ENCODE peak calls at places on chromosomes 11 and 22, in nine cellular contexts. One of them, this sample, is unnamed.

GRCh38 chr11:121767433-121767832 is 314.7 kb upstream of the SORL1-AS1 start:
- DNase-seq in GM19239: peak; percentile 9
- DNase-seq in stimulated activated CD4-positive, alpha-beta T cell treated with anti-CD3 and anti-CD28 coated beads, Interleukin-12 subunit alpha, Interleukin-12 subunit beta, amount 100 ng/mL, for 4 hours: no peak
- DNase-seq in amniotic stem cell: no peak
- DNase-seq in RKO: no peak
- DNase-seq in HT1080: no peak
- DNase-seq in stimulated activated CD8-positive, alpha-beta memory T cell treated with anti-CD3 and anti-CD28 coated beads, Interleukin-7, amount 100 ng/mL, for 1 hour: no peak
- DNase-seq in T47D: no peak
- DNase-seq in heart left ventricle: no peak
- DNase-seq in this sample: no peak

GRCh38 chr22:42114721-42115120 is 15.9 kb downstream of the CYP2D6 start:
- DNase-seq in GM19239: no peak
- DNase-seq in stimulated activated CD4-positive, alpha-beta T cell treated with anti-CD3 and anti-CD28 coated beads, Interleukin-12 subunit alpha, Interleukin-12 subunit beta, amount 100 ng/mL, for 4 hours: no peak
- DNase-seq in amniotic stem cell: no peak
- DNase-seq in RKO: no peak
- DNase-seq in HT1080: no peak
- DNase-seq in stimulated activated CD8-positive, alpha-beta memory T cell treated with anti-CD3 and anti-CD28 coated beads, Interleukin-7, amount 100 ng/mL, for 1 hour: no peak
- DNase-seq in T47D: no peak
- DNase-seq in heart left ventricle: no peak
- DNase-seq in this sample: no peak

GRCh38 chr11:3216027-3216525 is 2.5 kb downstream of the MRGPRG start:
- DNase-seq in GM19239: no peak
- DNase-seq in stimulated activated CD4-positive, alpha-beta T cell treated with anti-CD3 and anti-CD28 coated beads, Interleukin-12 subunit alpha, Interleukin-12 subunit beta, amount 100 ng/mL, for 4 hours: no peak
- DNase-seq in amniotic stem cell: no peak
- DNase-seq in RKO: no peak
- DNase-seq in HT1080: no peak
- DNase-seq in stimulated activated CD8-positive, alpha-beta memory T cell treated with anti-CD3 and anti-CD28 coated beads, Interleukin-7, amount 100 ng/mL, for 1 hour: no peak
- DNase-seq in T47D: no peak
- DNase-seq in heart left ventricle: no peak
- DNase-seq in this sample: no peak

GRCh38 chr22:46011627-46012181 is 34.7 kb upstream of the WNT7B start:
- DNase-seq in GM19239: no peak
- DNase-seq in stimulated activated CD4-positive, alpha-beta T cell treated with anti-CD3 and anti-CD28 coated beads, Interleukin-12 subunit alpha, Interleukin-12 subunit beta, amount 100 ng/mL, for 4 hours: no peak
- DNase-seq in amniotic stem cell: no peak
- DNase-seq in RKO: no peak
- DNase-seq in HT1080: no peak
- DNase-seq in stimulated activated CD8-positive, alpha-beta memory T cell treated with anti-CD3 and anti-CD28 coated beads, Interleukin-7, amount 100 ng/mL, for 1 hour: no peak
- DNase-seq in T47D: no peak
- DNase-seq in heart left ventricle: no peak
- DNase-seq in this sample: no peak

GRCh38 chr11:103875855-103876510 is 160.5 kb upstream of the DDI1 start:
- DNase-seq in GM19239: no peak
- DNase-seq in stimulated activated CD4-positive, alpha-beta T cell treated with anti-CD3 and anti-CD28 coated beads, Interleukin-12 subunit alpha, Interleukin-12 subunit beta, amount 100 ng/mL, for 4 hours: no peak
- DNase-seq in amniotic stem cell: no peak
- DNase-seq in RKO: no peak
- DNase-seq in HT1080: no peak
- DNase-seq in stimulated activated CD8-positive, alpha-beta memory T cell treated with anti-CD3 and anti-CD28 coated beads, Interleukin-7, amount 100 ng/mL, for 1 hour: no peak
- DNase-seq in T47D: no peak
- DNase-seq in heart left ventricle: no peak
- DNase-seq in this sample: no peak

GRCh38 chr22:24497879-24498278 is 2.7 kb downstream of the UPB1 start:
- DNase-seq in GM19239: no peak
- DNase-seq in stimulated activated CD4-positive, alpha-beta T cell treated with anti-CD3 and anti-CD28 coated beads, Interleukin-12 subunit alpha, Interleukin-12 subunit beta, amount 100 ng/mL, for 4 hours: no peak
- DNase-seq in amniotic stem cell: no peak
- DNase-seq in RKO: no peak
- DNase-seq in HT1080: no peak
- DNase-seq in stimulated activated CD8-positive, alpha-beta memory T cell treated with anti-CD3 and anti-CD28 coated beads, Interleukin-7, amount 100 ng/mL, for 1 hour: no peak
- DNase-seq in T47D: no peak
- DNase-seq in heart left ventricle: no peak
- DNase-seq in this sample: no peak

GRCh38 chr22:37818397-37819099 is 4.6 kb upstream of the GALR3 start:
- DNase-seq in GM19239: peak; percentile 76
- DNase-seq in stimulated activated CD4-positive, alpha-beta T cell treated with anti-CD3 and anti-CD28 coated beads, Interleukin-12 subunit alpha, Interleukin-12 subunit beta, amount 100 ng/mL, for 4 hours: peak; percentile 66
- DNase-seq in amniotic stem cell: no peak
- DNase-seq in RKO: no peak
- DNase-seq in HT1080: no peak
- DNase-seq in stimulated activated CD8-positive, alpha-beta memory T cell treated with anti-CD3 and anti-CD28 coated beads, Interleukin-7, amount 100 ng/mL, for 1 hour: peak; percentile 17
- DNase-seq in T47D: no peak
- DNase-seq in heart left ventricle: peak; percentile 75
- DNase-seq in this sample: no peak

GRCh38 chr11:9606799-9607510 is 33.5 kb downstream of the WEE1 start:
- DNase-seq in GM19239: no peak
- DNase-seq in stimulated activated CD4-positive, alpha-beta T cell treated with anti-CD3 and anti-CD28 coated beads, Interleukin-12 subunit alpha, Interleukin-12 subunit beta, amount 100 ng/mL, for 4 hours: no peak
- DNase-seq in amniotic stem cell: no peak
- DNase-seq in RKO: no peak
- DNase-seq in HT1080: no peak
- DNase-seq in stimulated activated CD8-positive, alpha-beta memory T cell treated with anti-CD3 and anti-CD28 coated beads, Interleukin-7, amount 100 ng/mL, for 1 hour: no peak
- DNase-seq in T47D: peak; percentile 59
- DNase-seq in heart left ventricle: no peak
- DNase-seq in this sample: no peak

GRCh38 chr11:124717786-124718634 is 21.7 kb upstream of the NRGN start:
- DNase-seq in GM19239: no peak
- DNase-seq in stimulated activated CD4-positive, alpha-beta T cell treated with anti-CD3 and anti-CD28 coated beads, Interleukin-12 subunit alpha, Interleukin-12 subunit beta, amount 100 ng/mL, for 4 hours: no peak
- DNase-seq in amniotic stem cell: no peak
- DNase-seq in RKO: no peak
- DNase-seq in HT1080: peak; percentile 54
- DNase-seq in stimulated activated CD8-positive, alpha-beta memory T cell treated with anti-CD3 and anti-CD28 coated beads, Interleukin-7, amount 100 ng/mL, for 1 hour: no peak
- DNase-seq in T47D: peak; percentile 38
- DNase-seq in heart left ventricle: peak; percentile 73
- DNase-seq in this sample: peak; percentile 37

GRCh38 chr11:2752923-2753322 is 53.1 kb upstream of the KCNQ1OT1 start:
- DNase-seq in GM19239: no peak
- DNase-seq in stimulated activated CD4-positive, alpha-beta T cell treated with anti-CD3 and anti-CD28 coated beads, Interleukin-12 subunit alpha, Interleukin-12 subunit beta, amount 100 ng/mL, for 4 hours: no peak
- DNase-seq in amniotic stem cell: no peak
- DNase-seq in RKO: no peak
- DNase-seq in HT1080: no peak
- DNase-seq in stimulated activated CD8-positive, alpha-beta memory T cell treated with anti-CD3 and anti-CD28 coated beads, Interleukin-7, amount 100 ng/mL, for 1 hour: no peak
- DNase-seq in T47D: no peak
- DNase-seq in heart left ventricle: peak; percentile 15
- DNase-seq in this sample: no peak

GRCh38 chr11:103619480-103619879 is 417.0 kb upstream of the DDI1 start:
- DNase-seq in GM19239: no peak
- DNase-seq in stimulated activated CD4-positive, alpha-beta T cell treated with anti-CD3 and anti-CD28 coated beads, Interleukin-12 subunit alpha, Interleukin-12 subunit beta, amount 100 ng/mL, for 4 hours: no peak
- DNase-seq in amniotic stem cell: no peak
- DNase-seq in RKO: peak; percentile 2
- DNase-seq in HT1080: no peak
- DNase-seq in stimulated activated CD8-positive, alpha-beta memory T cell treated with anti-CD3 and anti-CD28 coated beads, Interleukin-7, amount 100 ng/mL, for 1 hour: no peak
- DNase-seq in T47D: peak; percentile 65
- DNase-seq in heart left ventricle: no peak
- DNase-seq in this sample: peak; percentile 9

GRCh38 chr11:73623651-73624050 is 22.7 kb upstream of the PLEKHB1 start:
- DNase-seq in GM19239: no peak
- DNase-seq in stimulated activated CD4-positive, alpha-beta T cell treated with anti-CD3 and anti-CD28 coated beads, Interleukin-12 subunit alpha, Interleukin-12 subunit beta, amount 100 ng/mL, for 4 hours: no peak
- DNase-seq in amniotic stem cell: no peak
- DNase-seq in RKO: no peak
- DNase-seq in HT1080: no peak
- DNase-seq in stimulated activated CD8-positive, alpha-beta memory T cell treated with anti-CD3 and anti-CD28 coated beads, Interleukin-7, amount 100 ng/mL, for 1 hour: no peak
- DNase-seq in T47D: no peak
- DNase-seq in heart left ventricle: no peak
- DNase-seq in this sample: peak; percentile 92

GRCh38 chr11:10916674-10917073 is 58.8 kb upstream of the ZBED5 start:
- DNase-seq in GM19239: no peak
- DNase-seq in stimulated activated CD4-positive, alpha-beta T cell treated with anti-CD3 and anti-CD28 coated beads, Interleukin-12 subunit alpha, Interleukin-12 subunit beta, amount 100 ng/mL, for 4 hours: no peak
- DNase-seq in amniotic stem cell: no peak
- DNase-seq in RKO: no peak
- DNase-seq in HT1080: peak; percentile 58
- DNase-seq in stimulated activated CD8-positive, alpha-beta memory T cell treated with anti-CD3 and anti-CD28 coated beads, Interleukin-7, amount 100 ng/mL, for 1 hour: no peak
- DNase-seq in T47D: no peak
- DNase-seq in heart left ventricle: no peak
- DNase-seq in this sample: peak; percentile 25

GRCh38 chr11:71342951-71343827 is 90.8 kb upstream of the SHANK2 start:
- DNase-seq in GM19239: peak; percentile 65
- DNase-seq in stimulated activated CD4-positive, alpha-beta T cell treated with anti-CD3 and anti-CD28 coated beads, Interleukin-12 subunit alpha, Interleukin-12 subunit beta, amount 100 ng/mL, for 4 hours: no peak
- DNase-seq in amniotic stem cell: peak; percentile 1
- DNase-seq in RKO: peak; percentile 58
- DNase-seq in HT1080: no peak
- DNase-seq in stimulated activated CD8-positive, alpha-beta memory T cell treated with anti-CD3 and anti-CD28 coated beads, Interleukin-7, amount 100 ng/mL, for 1 hour: no peak
- DNase-seq in T47D: peak; percentile 87
- DNase-seq in heart left ventricle: no peak
- DNase-seq in this sample: peak; percentile 84

GRCh38 chr11:134524876-134525845 is 113.1 kb upstream of the B3GAT1 start:
- DNase-seq in GM19239: no peak
- DNase-seq in stimulated activated CD4-positive, alpha-beta T cell treated with anti-CD3 and anti-CD28 coated beads, Interleukin-12 subunit alpha, Interleukin-12 subunit beta, amount 100 ng/mL, for 4 hours: no peak
- DNase-seq in amniotic stem cell: no peak
- DNase-seq in RKO: no peak
- DNase-seq in HT1080: no peak
- DNase-seq in stimulated activated CD8-positive, alpha-beta memory T cell treated with anti-CD3 and anti-CD28 coated beads, Interleukin-7, amount 100 ng/mL, for 1 hour: no peak
- DNase-seq in T47D: no peak
- DNase-seq in heart left ventricle: no peak
- DNase-seq in this sample: no peak

GRCh38 chr11:44623716-44624491 is 58.4 kb downstream of the CD82 start:
- DNase-seq in GM19239: no peak
- DNase-seq in stimulated activated CD4-positive, alpha-beta T cell treated with anti-CD3 and anti-CD28 coated beads, Interleukin-12 subunit alpha, Interleukin-12 subunit beta, amount 100 ng/mL, for 4 hours: no peak
- DNase-seq in amniotic stem cell: no peak
- DNase-seq in RKO: no peak
- DNase-seq in HT1080: no peak
- DNase-seq in stimulated activated CD8-positive, alpha-beta memory T cell treated with anti-CD3 and anti-CD28 coated beads, Interleukin-7, amount 100 ng/mL, for 1 hour: no peak
- DNase-seq in T47D: no peak
- DNase-seq in heart left ventricle: no peak
- DNase-seq in this sample: no peak

GRCh38 chr11:68897441-68897840 is 6.2 kb downstream of the MRPL21 start:
- DNase-seq in GM19239: no peak
- DNase-seq in stimulated activated CD4-positive, alpha-beta T cell treated with anti-CD3 and anti-CD28 coated beads, Interleukin-12 subunit alpha, Interleukin-12 subunit beta, amount 100 ng/mL, for 4 hours: no peak
- DNase-seq in amniotic stem cell: no peak
- DNase-seq in RKO: no peak
- DNase-seq in HT1080: no peak
- DNase-seq in stimulated activated CD8-positive, alpha-beta memory T cell treated with anti-CD3 and anti-CD28 coated beads, Interleukin-7, amount 100 ng/mL, for 1 hour: no peak
- DNase-seq in T47D: no peak
- DNase-seq in heart left ventricle: no peak
- DNase-seq in this sample: no peak

GRCh38 chr11:65121447-65121864 is 478 bp downstream of the FAU start:
- DNase-seq in GM19239: no peak
- DNase-seq in stimulated activated CD4-positive, alpha-beta T cell treated with anti-CD3 and anti-CD28 coated beads, Interleukin-12 subunit alpha, Interleukin-12 subunit beta, amount 100 ng/mL, for 4 hours: no peak
- DNase-seq in amniotic stem cell: no peak
- DNase-seq in RKO: peak; percentile 63
- DNase-seq in HT1080: no peak
- DNase-seq in stimulated activated CD8-positive, alpha-beta memory T cell treated with anti-CD3 and anti-CD28 coated beads, Interleukin-7, amount 100 ng/mL, for 1 hour: no peak
- DNase-seq in T47D: no peak
- DNase-seq in heart left ventricle: no peak
- DNase-seq in this sample: peak; percentile 37

GRCh38 chr22:17945851-17946690 is 78.3 kb downstream of the MICAL3 start:
- DNase-seq in GM19239: no peak
- DNase-seq in stimulated activated CD4-positive, alpha-beta T cell treated with anti-CD3 and anti-CD28 coated beads, Interleukin-12 subunit alpha, Interleukin-12 subunit beta, amount 100 ng/mL, for 4 hours: no peak
- DNase-seq in amniotic stem cell: no peak
- DNase-seq in RKO: no peak
- DNase-seq in HT1080: no peak
- DNase-seq in stimulated activated CD8-positive, alpha-beta memory T cell treated with anti-CD3 and anti-CD28 coated beads, Interleukin-7, amount 100 ng/mL, for 1 hour: no peak
- DNase-seq in T47D: no peak
- DNase-seq in heart left ventricle: no peak
- DNase-seq in this sample: no peak

GRCh38 chr11:37788141-37788877 is 1190.3 kb upstream of the RAG2 start:
- DNase-seq in GM19239: no peak
- DNase-seq in stimulated activated CD4-positive, alpha-beta T cell treated with anti-CD3 and anti-CD28 coated beads, Interleukin-12 subunit alpha, Interleukin-12 subunit beta, amount 100 ng/mL, for 4 hours: no peak
- DNase-seq in amniotic stem cell: peak; percentile 55
- DNase-seq in RKO: peak; percentile 32
- DNase-seq in HT1080: peak; percentile 96
- DNase-seq in stimulated activated CD8-positive, alpha-beta memory T cell treated with anti-CD3 and anti-CD28 coated beads, Interleukin-7, amount 100 ng/mL, for 1 hour: no peak
- DNase-seq in T47D: no peak
- DNase-seq in heart left ventricle: no peak
- DNase-seq in this sample: no peak

GRCh38 chr11:97684486-97685439 is 1295.0 kb downstream of the JRKL start:
- DNase-seq in GM19239: no peak
- DNase-seq in stimulated activated CD4-positive, alpha-beta T cell treated with anti-CD3 and anti-CD28 coated beads, Interleukin-12 subunit alpha, Interleukin-12 subunit beta, amount 100 ng/mL, for 4 hours: no peak
- DNase-seq in amniotic stem cell: no peak
- DNase-seq in RKO: no peak
- DNase-seq in HT1080: no peak
- DNase-seq in stimulated activated CD8-positive, alpha-beta memory T cell treated with anti-CD3 and anti-CD28 coated beads, Interleukin-7, amount 100 ng/mL, for 1 hour: no peak
- DNase-seq in T47D: no peak
- DNase-seq in heart left ventricle: no peak
- DNase-seq in this sample: no peak

GRCh38 chr11:65654375-65655349 is 8.1 kb downstream of the RELA start:
- DNase-seq in GM19239: no peak
- DNase-seq in stimulated activated CD4-positive, alpha-beta T cell treated with anti-CD3 and anti-CD28 coated beads, Interleukin-12 subunit alpha, Interleukin-12 subunit beta, amount 100 ng/mL, for 4 hours: no peak
- DNase-seq in amniotic stem cell: no peak
- DNase-seq in RKO: no peak
- DNase-seq in HT1080: no peak
- DNase-seq in stimulated activated CD8-positive, alpha-beta memory T cell treated with anti-CD3 and anti-CD28 coated beads, Interleukin-7, amount 100 ng/mL, for 1 hour: no peak
- DNase-seq in T47D: no peak
- DNase-seq in heart left ventricle: peak; percentile 13
- DNase-seq in this sample: no peak